ENCODE peak calls at places on chromosomes 11 and 22, in four cellular contexts. H is heart right ventricle, M is MM.1S, K is tibial artery. A is an unnamed sample.
A peak's percentile ranks its signal among the peaks of the same experiment; 100 is the strongest.

GRCh38 chr22:43136255-43136654 is 6.9 kb downstream of the MCAT start:
- DNase-seq in H (no peak), M (no peak), K (no peak), A (no peak)

GRCh38 chr11:35629914-35630313 is 11.7 kb downstream of the FJX1 start:
- DNase-seq in H (no peak), M (no peak), K (no peak), A (no peak)

GRCh38 chr11:62588966-62589637 is 2.2 kb downstream of the TUT1 start:
- DNase-seq in H (no peak), M (no peak), K (no peak), A (no peak)

GRCh38 chr11:46706886-46707285 is 6.1 kb downstream of the ZNF408 start:
- DNase-seq in H (no peak), M (no peak), K (no peak), A (no peak)

GRCh38 chr11:46339816-46340215 is 7.4 kb upstream of the DGKZ start:
- DNase-seq in H (no peak), M (no peak), K (no peak), A (no peak)

GRCh38 chr22:36027960-36028645 is 521 bp downstream of the RBFOX2 start:
- DNase-seq in H (no peak), M (peak; percentile 52), K (no peak), A (peak; percentile 6)

GRCh38 chr11:110679323-110679980 is 32.8 kb downstream of the ARHGAP20 start:
- DNase-seq in H (no peak), M (no peak), K (no peak), A (no peak)

GRCh38 chr22:46660604-46661201 is 40.5 kb downstream of the GRAMD4 start:
- DNase-seq in H (no peak), M (no peak), K (no peak), A (no peak)

GRCh38 chr11:129117595-129118350 is 74.4 kb downstream of the ARHGAP32 start:
- DNase-seq in H (no peak), M (peak; percentile 74), K (no peak), A (no peak)

GRCh38 chr11:70611166-70611565 is 212.8 kb downstream of the CTTN start:
- DNase-seq in H (no peak), M (no peak), K (no peak), A (no peak)

GRCh38 chr11:110513521-110514450 is 84.0 kb downstream of the FDX1 start:
- DNase-seq in H (no peak), M (no peak), K (no peak), A (no peak)

GRCh38 chr11:96091476-96091875 is 167.6 kb upstream of the MTMR2 start:
- DNase-seq in H (no peak), M (no peak), K (no peak), A (no peak)

GRCh38 chr22:33006220-33006954 is 51.8 kb downstream of the SYN3 start:
- DNase-seq in H (no peak), M (no peak), K (no peak), A (no peak)

GRCh38 chr11:120224872-120225371 is 14.1 kb downstream of the OAF start:
- DNase-seq in H (peak; percentile 56), M (no peak), K (no peak), A (no peak)

GRCh38 chr11:297666-298405 is 1.5 kb downstream of the IFITM5 start:
- DNase-seq in H (no peak), M (no peak), K (peak; percentile 55), A (peak; percentile 9)

GRCh38 chr11:2388431-2389024 is 11.4 kb downstream of the CD81 start:
- DNase-seq in H (no peak), M (no peak), K (no peak), A (no peak)

GRCh38 chr11:105862736-105863367 is 159.2 kb downstream of the MSANTD4 start:
- DNase-seq in H (no peak), M (peak; percentile 60), K (no peak), A (no peak)

GRCh38 chr22:31177420-31178162 is 17.6 kb downstream of the RNF185 start:
- DNase-seq in H (no peak), M (no peak), K (no peak), A (no peak)

GRCh38 chr22:48576333-48577013 is 1251.2 kb downstream of the BRD1 start:
- DNase-seq in H (no peak), M (no peak), K (no peak), A (no peak)

GRCh38 chr11:131748146-131749050 is 378.0 kb downstream of the NTM start:
- DNase-seq in H (peak; percentile 30), M (peak; percentile 58), K (peak; percentile 75), A (peak; percentile 5)

GRCh38 chr22:31652911-31653684 is 8.9 kb downstream of the PISD start:
- DNase-seq in H (no peak), M (no peak), K (no peak), A (no peak)

GRCh38 chr11:58977470-58977869 is 38.2 kb downstream of the GLYATL1 start:
- DNase-seq in H (no peak), M (no peak), K (no peak), A (no peak)

GRCh38 chr11:34235591-34236071 is 122.2 kb downstream of the ABTB2 start:
- DNase-seq in H (no peak), M (no peak), K (no peak), A (no peak)

GRCh38 chr11:127017482-127017881 is 16.9 kb upstream of the KIRREL3 start:
- DNase-seq in H (no peak), M (no peak), K (no peak), A (no peak)

GRCh38 chr11:848988-849824 is 6.6 kb downstream of the TSPAN4 start:
- DNase-seq in H (peak; percentile 57), M (peak; percentile 28), K (no peak), A (no peak)

GRCh38 chr11:47156333-47156732 is 20.3 kb downstream of the ARFGAP2 start:
- DNase-seq in H (no peak), M (no peak), K (no peak), A (no peak)

GRCh38 chr11:95121687-95122086 is 32.0 kb downstream of the ENDOD1 start:
- DNase-seq in H (no peak), M (no peak), K (no peak), A (no peak)

GRCh38 chr11:79352304-79352703 is 88.5 kb downstream of the TENM4 start:
- DNase-seq in H (no peak), M (no peak), K (no peak), A (no peak)

GRCh38 chr11:121578216-121579063 is 125.7 kb upstream of the SORL1-AS1 start:
- DNase-seq in H (no peak), M (no peak), K (no peak), A (no peak)

GRCh38 chr11:85822814-85823213 is 11.9 kb upstream of the SYTL2 start:
- DNase-seq in H (no peak), M (no peak), K (no peak), A (no peak)

GRCh38 chr11:76206327-76207081 is at the start of gene WNT11:
- DNase-seq in H (peak; percentile 69), M (peak; percentile 59), K (no peak), A (peak; percentile 48)

GRCh38 chr22:35299217-35299716 is 427 bp upstream of the TOM1 start:
- DNase-seq in H (no peak), M (peak; percentile 38), K (no peak), A (no peak)

GRCh38 chr22:24217384-24217783 is 27.5 kb downstream of the GGT5 start:
- DNase-seq in H (no peak), M (no peak), K (no peak), A (no peak)

GRCh38 chr11:62144641-62145255 is 20.9 kb downstream of the INCENP start:
- DNase-seq in H (no peak), M (no peak), K (peak; percentile 51), A (no peak)

GRCh38 chr11:7547091-7547490 is 33.3 kb downstream of the PPFIBP2 start:
- DNase-seq in H (no peak), M (no peak), K (no peak), A (no peak)

GRCh38 chr11:7549681-7550080 is 35.9 kb downstream of the PPFIBP2 start:
- DNase-seq in H (no peak), M (peak; percentile 73), K (no peak), A (no peak)

GRCh38 chr11:7546324-7546791 is 32.6 kb downstream of the PPFIBP2 start:
- DNase-seq in H (no peak), M (no peak), K (no peak), A (no peak)

GRCh38 chr11:7547687-7548086 is 33.9 kb downstream of the PPFIBP2 start:
- DNase-seq in H (no peak), M (no peak), K (no peak), A (no peak)

DNA sequence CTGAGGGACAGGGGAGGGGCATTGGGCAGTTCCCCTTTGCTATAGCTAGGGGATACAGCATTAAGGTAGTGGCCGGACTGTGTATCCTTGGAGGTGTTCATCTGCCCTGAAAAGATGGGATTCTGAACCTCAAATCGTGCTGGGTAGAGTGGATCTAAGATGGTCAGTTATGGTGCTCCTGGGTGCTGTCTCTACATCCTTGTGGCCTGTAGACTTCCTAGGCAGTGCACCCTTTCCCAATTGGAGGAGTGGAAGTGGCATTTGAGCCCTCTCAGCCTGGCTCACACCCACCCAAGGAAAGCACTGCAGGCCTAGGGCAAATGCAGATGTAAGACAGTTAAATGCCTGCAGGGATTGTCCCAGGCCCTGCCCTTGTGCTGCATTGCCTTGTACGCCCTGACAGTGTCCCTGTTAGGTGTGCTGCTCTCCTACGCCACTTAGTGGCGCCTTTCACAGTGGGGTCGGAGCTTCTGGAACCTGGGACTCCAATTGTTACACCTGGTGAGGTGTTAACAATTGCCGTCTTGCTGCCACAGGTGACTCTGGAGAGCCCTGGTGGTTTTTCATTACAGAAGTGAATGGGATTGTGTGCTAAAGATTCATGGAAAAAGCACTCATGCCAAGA is 35.0 kb downstream of the PPFIBP2 start:
- DNase-seq in H (no peak), M (peak; percentile 63), K (no peak), A (peak; percentile 21)
- TF ChIP-seq CTCF in H (no peak), M (peak; percentile 69), K (no peak), A (peak; percentile 78)

GRCh38 chr11:8351223-8351622 is 87.5 kb upstream of the LMO1 start:
- DNase-seq in H (no peak), M (no peak), K (no peak), A (no peak)
- H3K27me3 ChIP-seq in H (no peaks in the 10 kb centered on the region), M (no peaks in the 10 kb centered on the region), K (peaks cover 22% of the 10 kb centered on the region), A (no peaks in the 10 kb centered on the region)

GRCh38 chr11:26134481-26135355 is 197.2 kb upstream of the ANO3 start:
- DNase-seq in H (no peak), M (peak; percentile 63), K (no peak), A (no peak)
- TF ChIP-seq CTCF in H (peak; percentile 14), M (peak; percentile 64), K (no peak), A (peak; percentile 38)

DNA sequence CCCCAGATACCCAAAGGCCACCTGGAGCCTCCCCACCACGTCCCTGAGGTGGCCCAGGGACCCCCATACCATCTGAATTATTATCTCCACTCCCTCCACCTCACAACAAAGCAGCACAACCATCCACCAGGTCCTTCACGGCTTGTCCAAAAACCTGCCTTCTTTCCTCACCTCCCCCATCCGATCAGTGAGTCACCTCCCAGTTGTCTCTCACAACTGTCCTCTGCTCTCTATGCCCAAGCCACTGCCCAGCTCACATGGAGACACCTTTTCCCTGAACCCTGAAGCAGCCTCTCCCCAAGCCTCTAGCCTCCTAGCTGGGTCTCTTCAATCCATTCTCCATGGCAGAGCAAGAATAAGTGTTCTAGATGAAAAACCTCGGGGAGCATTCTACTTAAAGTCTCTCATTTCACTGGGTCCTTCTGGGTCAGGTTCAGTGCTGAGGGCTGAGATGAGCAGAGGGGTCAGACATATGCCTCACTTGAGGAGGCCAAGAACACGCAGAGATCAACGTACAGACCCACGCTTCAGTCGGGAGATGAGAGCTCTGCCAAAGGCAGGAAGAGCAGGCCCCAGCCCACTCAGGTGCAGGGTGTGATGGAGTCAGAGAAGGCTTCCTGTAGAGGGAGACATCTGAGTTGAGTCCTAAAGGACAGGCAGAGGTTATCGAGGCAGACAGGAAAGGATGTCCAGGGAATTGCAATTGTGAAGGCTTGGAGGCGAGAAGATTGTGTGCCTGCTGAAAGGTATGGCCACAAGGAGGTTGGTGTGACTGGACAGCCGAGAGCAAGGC is 74.7 kb downstream of the PDE2A start:
- DNase-seq in H (no peak), M (no peak), K (no peak), A (no peak)
- H3K27me3 ChIP-seq in H (no peaks in the 10 kb centered on the region), M (peaks cover 53% of the 10 kb centered on the region), K (peaks cover 5% of the 10 kb centered on the region), A (no peaks in the 10 kb centered on the region)